ENCODE peak calls at places on chromosome 10, in six cellular contexts. One of them, this sample, is unnamed.

GRCh38 chr10:21516270-21517131 is 9.0 kb downstream of the SKIDA1 start:
- DNase-seq in neuronal stem cell: no peak
- DNase-seq in trophoblast cell: peak; percentile 73
- DNase-seq in mesenchymal stem cell: peak; percentile 76
- DNase-seq in H1: no peak
- DNase-seq in IMR-90: peak; percentile 78
- DNase-seq in this sample: peak; percentile 74

GRCh38 chr10:129713659-129714265 is 246.7 kb downstream of the MGMT start:
- DNase-seq in IMR-90: no peak
- DNase-seq in trophoblast cell: no peak
- DNase-seq in mesenchymal stem cell: no peak
- DNase-seq in neuronal stem cell: no peak
- DNase-seq in H1: no peak
- DNase-seq in this sample: no peak

GRCh38 chr10:79431891-79432831 is 13.3 kb downstream of the ZCCHC24 start:
- DNase-seq in H1: no peak
- DNase-seq in IMR-90: peak; percentile 53
- DNase-seq in neuronal stem cell: no peak
- DNase-seq in mesenchymal stem cell: no peak
- DNase-seq in trophoblast cell: no peak
- DNase-seq in this sample: no peak

GRCh38 chr10:7475046-7475860 is 64.4 kb upstream of the SFMBT2 start:
- DNase-seq in mesenchymal stem cell: no peak
- DNase-seq in H1: no peak
- DNase-seq in neuronal stem cell: peak; percentile 24
- DNase-seq in IMR-90: no peak
- DNase-seq in trophoblast cell: no peak
- DNase-seq in this sample: peak; percentile 84

GRCh38 chr10:48705407-48705938 is 20.8 kb downstream of the WDFY4 start:
- DNase-seq in H1: no peak
- DNase-seq in mesenchymal stem cell: no peak
- DNase-seq in IMR-90: no peak
- DNase-seq in trophoblast cell: no peak
- DNase-seq in neuronal stem cell: no peak
- DNase-seq in this sample: no peak

GRCh38 chr10:5551531-5552375 is 27.0 kb downstream of the CALML3 start:
- DNase-seq in IMR-90: peak; percentile 47
- DNase-seq in H1: no peak
- DNase-seq in neuronal stem cell: no peak
- DNase-seq in trophoblast cell: peak; percentile 55
- DNase-seq in mesenchymal stem cell: peak; percentile 70
- DNase-seq in this sample: no peak

GRCh38 chr10:10796774-10797415 is 220.8 kb upstream of the CELF2 start:
- DNase-seq in IMR-90: peak; percentile 44
- DNase-seq in trophoblast cell: no peak
- DNase-seq in mesenchymal stem cell: peak; percentile 53
- DNase-seq in H1: no peak
- DNase-seq in neuronal stem cell: no peak
- DNase-seq in this sample: peak; percentile 73

GRCh38 chr10:110794808-110795207 is 76.9 kb upstream of the PDCD4 start:
- DNase-seq in IMR-90: no peak
- DNase-seq in H1: no peak
- DNase-seq in neuronal stem cell: peak; percentile 72
- DNase-seq in mesenchymal stem cell: no peak
- DNase-seq in trophoblast cell: no peak
- DNase-seq in this sample: no peak

GRCh38 chr10:11443468-11444147 is 167.8 kb downstream of the USP6NL start:
- DNase-seq in H1: no peak
- DNase-seq in IMR-90: no peak
- DNase-seq in mesenchymal stem cell: no peak
- DNase-seq in trophoblast cell: no peak
- DNase-seq in neuronal stem cell: no peak
- DNase-seq in this sample: no peak

GRCh38 chr10:5961405-5962100 is 15.8 kb downstream of the IL15RA start:
- DNase-seq in trophoblast cell: no peak
- DNase-seq in H1: no peak
- DNase-seq in mesenchymal stem cell: no peak
- DNase-seq in neuronal stem cell: no peak
- DNase-seq in IMR-90: no peak
- DNase-seq in this sample: no peak

GRCh38 chr10:62772186-62772950 is 32.2 kb upstream of the ADO start:
- DNase-seq in neuronal stem cell: no peak
- DNase-seq in H1: no peak
- DNase-seq in trophoblast cell: no peak
- DNase-seq in IMR-90: peak; percentile 17
- DNase-seq in mesenchymal stem cell: no peak
- DNase-seq in this sample: no peak
- H3K4me3 ChIP-seq in neuronal stem cell: no peak overlapping the region
- H3K4me3 ChIP-seq in H1: no peak overlapping the region
- H3K4me3 ChIP-seq in trophoblast cell: no peak overlapping the region
- H3K4me3 ChIP-seq in IMR-90: no peak overlapping the region
- H3K4me3 ChIP-seq in mesenchymal stem cell: peak overlapping the region; percentile 46
- H3K4me3 ChIP-seq in this sample: no peak overlapping the region

GRCh38 chr10:68301301-68301700 is 30.6 kb upstream of the HNRNPH3 start:
- DNase-seq in H1: no peak
- DNase-seq in IMR-90: no peak
- DNase-seq in trophoblast cell: no peak
- DNase-seq in mesenchymal stem cell: no peak
- DNase-seq in neuronal stem cell: no peak
- DNase-seq in this sample: no peak
- H2BK120ac ChIP-seq in H1: no peak overlapping the region
- H2BK120ac ChIP-seq in IMR-90: no peak overlapping the region
- H2BK120ac ChIP-seq in trophoblast cell: no peak overlapping the region
- H2BK120ac ChIP-seq in mesenchymal stem cell: no peak overlapping the region
- H2BK120ac ChIP-seq in neuronal stem cell: no peak overlapping the region
- H2BK120ac ChIP-seq in this sample: no peak overlapping the region

DNA sequence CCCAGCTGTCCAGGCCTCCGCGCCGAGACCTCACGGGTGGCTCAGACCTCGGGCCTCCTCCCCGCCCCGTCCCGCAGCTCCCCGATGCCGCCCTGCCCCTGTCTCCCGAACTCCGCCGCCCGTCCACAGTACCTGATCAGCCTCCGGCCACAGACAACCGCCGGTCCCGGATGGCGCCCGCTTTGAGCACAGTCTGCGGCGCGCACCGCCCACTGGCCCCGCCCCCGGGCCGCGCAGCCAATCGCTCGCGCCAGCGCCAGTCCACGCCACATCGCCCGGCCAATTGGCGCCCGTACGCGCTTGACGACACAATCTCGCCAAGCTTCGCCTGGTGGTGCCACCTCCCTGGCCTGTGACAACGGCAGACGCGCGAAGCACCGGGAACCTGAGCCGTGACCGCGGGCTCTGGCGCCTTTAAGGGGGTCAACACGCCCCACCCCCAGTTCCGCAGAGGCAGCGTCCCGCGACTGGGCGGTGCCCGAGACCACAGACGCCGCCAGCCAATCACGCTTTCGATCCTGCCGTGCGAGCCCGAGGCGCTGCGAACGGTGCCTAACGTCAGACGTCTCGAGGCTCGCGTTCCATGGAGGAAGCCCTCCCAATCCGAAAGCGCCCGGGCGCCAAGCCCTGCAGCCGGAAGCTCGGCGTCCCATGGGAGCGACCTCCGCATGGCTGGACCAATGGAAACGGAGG is at the start of gene IDI1:
- DNase-seq in IMR-90: peak; percentile 98
- DNase-seq in neuronal stem cell: peak; percentile 97
- DNase-seq in mesenchymal stem cell: peak; percentile 100
- DNase-seq in trophoblast cell: peak; percentile 98
- DNase-seq in H1: peak; percentile 91
- DNase-seq in this sample: peak; percentile 100
- H2BK5ac ChIP-seq in IMR-90: peak within 1 kb of the TSS; percentile 93
- H2BK5ac ChIP-seq in neuronal stem cell: peak within 1 kb of the TSS; percentile 97
- H2BK5ac ChIP-seq in mesenchymal stem cell: peak within 1 kb of the TSS; percentile 68
- H2BK5ac ChIP-seq in trophoblast cell: peak within 1 kb of the TSS; percentile 96
- H2BK5ac ChIP-seq in H1: peak within 1 kb of the TSS; percentile 99
- H2BK5ac ChIP-seq in this sample: peak within 1 kb of the TSS; percentile 93

DNA sequence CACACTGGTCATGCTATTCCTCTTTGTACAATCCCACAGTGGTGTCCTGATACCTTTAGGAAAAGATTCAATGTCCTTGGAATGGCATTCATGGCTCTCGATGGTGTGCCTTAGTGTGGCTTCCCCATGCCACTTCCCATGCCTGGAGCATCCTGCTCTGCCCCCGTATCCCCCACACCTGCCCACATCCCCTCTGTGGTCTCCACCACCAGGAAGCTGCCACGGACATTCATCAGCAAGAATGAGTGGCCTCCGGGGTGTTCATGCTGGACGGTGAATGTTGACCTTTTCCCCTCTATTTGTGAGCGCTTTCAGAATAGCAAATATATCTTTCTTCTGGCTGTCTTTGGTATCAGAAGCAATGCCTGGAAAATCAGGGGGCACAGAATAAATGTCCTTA is 261.9 kb upstream of the NRP1 start:
- DNase-seq in trophoblast cell: peak; percentile 11
- DNase-seq in H1: no peak
- DNase-seq in mesenchymal stem cell: no peak
- DNase-seq in IMR-90: no peak
- DNase-seq in neuronal stem cell: no peak
- DNase-seq in this sample: no peak
- H3K4me3 ChIP-seq in trophoblast cell: no peak overlapping the region
- H3K4me3 ChIP-seq in H1: no peak overlapping the region
- H3K4me3 ChIP-seq in mesenchymal stem cell: no peak overlapping the region
- H3K4me3 ChIP-seq in IMR-90: no peak overlapping the region
- H3K4me3 ChIP-seq in neuronal stem cell: no peak overlapping the region
- H3K4me3 ChIP-seq in this sample: no peak overlapping the region